ENCODE peak calls at places on chromosomes 13 and 19, in ten cellular contexts. One of them, this sample, is unnamed. For H3K4me1, the result is how much of the 10 kb centered on the place peaks cover.

GRCh38 chr13:32191452-32191998 is 123.6 kb downstream of the ZAR1L start:
- DNase-seq in cardiac muscle cell: no peak
- DNase-seq in Panc1: no peak
- DNase-seq in body of pancreas: no peak
- DNase-seq in RWPE2: no peak
- DNase-seq in CD8-positive, alpha-beta T cell: no peak
- DNase-seq in naive thymus-derived CD4-positive, alpha-beta T cell: no peak
- DNase-seq in effector memory CD4-positive, alpha-beta T cell: no peak
- DNase-seq in IMR-90: no peak
- DNase-seq in heart left ventricle: no peak
- DNase-seq in this sample: no peak

GRCh38 chr13:45718063-45718462 is 15.9 kb downstream of the CBY2 start:
- DNase-seq in cardiac muscle cell: peak
- DNase-seq in Panc1: no peak
- DNase-seq in body of pancreas: no peak
- DNase-seq in RWPE2: no peak
- DNase-seq in CD8-positive, alpha-beta T cell: no peak
- DNase-seq in naive thymus-derived CD4-positive, alpha-beta T cell: peak
- DNase-seq in effector memory CD4-positive, alpha-beta T cell: no peak
- DNase-seq in IMR-90: peak
- DNase-seq in heart left ventricle: no peak
- DNase-seq in this sample: peak

GRCh38 chr19:58395220-58395978 is at the start of gene RNF225:
- DNase-seq in cardiac muscle cell: no peak
- DNase-seq in Panc1: no peak
- DNase-seq in body of pancreas: peak
- DNase-seq in RWPE2: peak
- DNase-seq in CD8-positive, alpha-beta T cell: no peak
- DNase-seq in naive thymus-derived CD4-positive, alpha-beta T cell: no peak
- DNase-seq in effector memory CD4-positive, alpha-beta T cell: no peak
- DNase-seq in IMR-90: no peak
- DNase-seq in heart left ventricle: no peak
- DNase-seq in this sample: no peak

GRCh38 chr19:29542776-29543175 is 17.0 kb downstream of the VSTM2B start:
- DNase-seq in cardiac muscle cell: no peak
- DNase-seq in Panc1: no peak
- DNase-seq in body of pancreas: no peak
- DNase-seq in RWPE2: no peak
- DNase-seq in CD8-positive, alpha-beta T cell: no peak
- DNase-seq in naive thymus-derived CD4-positive, alpha-beta T cell: no peak
- DNase-seq in effector memory CD4-positive, alpha-beta T cell: no peak
- DNase-seq in IMR-90: no peak
- DNase-seq in heart left ventricle: no peak
- DNase-seq in this sample: no peak

GRCh38 chr19:2575734-2576481 is 100.0 kb downstream of the GADD45B start:
- DNase-seq in cardiac muscle cell: no peak
- DNase-seq in Panc1: no peak
- DNase-seq in body of pancreas: peak
- DNase-seq in RWPE2: no peak
- DNase-seq in CD8-positive, alpha-beta T cell: no peak
- DNase-seq in naive thymus-derived CD4-positive, alpha-beta T cell: no peak
- DNase-seq in effector memory CD4-positive, alpha-beta T cell: no peak
- DNase-seq in IMR-90: peak
- DNase-seq in heart left ventricle: peak
- DNase-seq in this sample: no peak

GRCh38 chr19:1981253-1981652 is 34.3 kb downstream of the BTBD2 start:
- DNase-seq in cardiac muscle cell: no peak
- DNase-seq in Panc1: no peak
- DNase-seq in body of pancreas: no peak
- DNase-seq in RWPE2: no peak
- DNase-seq in CD8-positive, alpha-beta T cell: no peak
- DNase-seq in naive thymus-derived CD4-positive, alpha-beta T cell: no peak
- DNase-seq in effector memory CD4-positive, alpha-beta T cell: no peak
- DNase-seq in IMR-90: no peak
- DNase-seq in heart left ventricle: no peak
- DNase-seq in this sample: no peak

GRCh38 chr19:3586124-3586626 is 897 bp downstream of the GIPC3 start:
- DNase-seq in cardiac muscle cell: peak
- DNase-seq in Panc1: no peak
- DNase-seq in body of pancreas: no peak
- DNase-seq in RWPE2: no peak
- DNase-seq in CD8-positive, alpha-beta T cell: peak
- DNase-seq in naive thymus-derived CD4-positive, alpha-beta T cell: peak
- DNase-seq in effector memory CD4-positive, alpha-beta T cell: no peak
- DNase-seq in IMR-90: no peak
- DNase-seq in heart left ventricle: no peak
- DNase-seq in this sample: peak

GRCh38 chr19:48216933-48217332 is 38.8 kb downstream of the CARD8 start:
- DNase-seq in cardiac muscle cell: no peak
- DNase-seq in Panc1: no peak
- DNase-seq in body of pancreas: no peak
- DNase-seq in RWPE2: no peak
- DNase-seq in CD8-positive, alpha-beta T cell: no peak
- DNase-seq in naive thymus-derived CD4-positive, alpha-beta T cell: no peak
- DNase-seq in effector memory CD4-positive, alpha-beta T cell: no peak
- DNase-seq in IMR-90: no peak
- DNase-seq in heart left ventricle: no peak
- DNase-seq in this sample: no peak

GRCh38 chr19:38650911-38651584 is 3.6 kb downstream of the ACTN4 start:
- DNase-seq in cardiac muscle cell: no peak
- DNase-seq in Panc1: peak
- DNase-seq in body of pancreas: no peak
- DNase-seq in RWPE2: no peak
- DNase-seq in CD8-positive, alpha-beta T cell: no peak
- DNase-seq in naive thymus-derived CD4-positive, alpha-beta T cell: no peak
- DNase-seq in effector memory CD4-positive, alpha-beta T cell: no peak
- DNase-seq in IMR-90: peak
- DNase-seq in heart left ventricle: peak
- DNase-seq in this sample: no peak

GRCh38 chr19:53308339-53308811 is 25.2 kb upstream of the ZNF845 start:
- DNase-seq in cardiac muscle cell: peak
- DNase-seq in Panc1: no peak
- DNase-seq in body of pancreas: peak
- DNase-seq in RWPE2: no peak
- DNase-seq in CD8-positive, alpha-beta T cell: no peak
- DNase-seq in naive thymus-derived CD4-positive, alpha-beta T cell: no peak
- DNase-seq in effector memory CD4-positive, alpha-beta T cell: no peak
- DNase-seq in IMR-90: no peak
- DNase-seq in heart left ventricle: no peak
- DNase-seq in this sample: no peak

GRCh38 chr13:53217221-53217620 is 188.6 kb downstream of the OLFM4 start:
- DNase-seq in cardiac muscle cell: no peak
- DNase-seq in Panc1: no peak
- DNase-seq in body of pancreas: no peak
- DNase-seq in RWPE2: no peak
- DNase-seq in CD8-positive, alpha-beta T cell: no peak
- DNase-seq in naive thymus-derived CD4-positive, alpha-beta T cell: no peak
- DNase-seq in effector memory CD4-positive, alpha-beta T cell: no peak
- DNase-seq in IMR-90: no peak
- DNase-seq in heart left ventricle: no peak
- DNase-seq in this sample: no peak

GRCh38 chr13:53216767-53217166 is 188.2 kb downstream of the OLFM4 start:
- DNase-seq in cardiac muscle cell: no peak
- DNase-seq in Panc1: no peak
- DNase-seq in body of pancreas: no peak
- DNase-seq in RWPE2: no peak
- DNase-seq in CD8-positive, alpha-beta T cell: no peak
- DNase-seq in naive thymus-derived CD4-positive, alpha-beta T cell: no peak
- DNase-seq in effector memory CD4-positive, alpha-beta T cell: no peak
- DNase-seq in IMR-90: no peak
- DNase-seq in heart left ventricle: no peak
- DNase-seq in this sample: no peak
- H3K27ac ChIP-seq in cardiac muscle cell: no peak
- H3K27ac ChIP-seq in Panc1: no peak
- H3K27ac ChIP-seq in body of pancreas: no peak
- H3K27ac ChIP-seq in RWPE2: no peak
- H3K27ac ChIP-seq in CD8-positive, alpha-beta T cell: no peak
- H3K27ac ChIP-seq in naive thymus-derived CD4-positive, alpha-beta T cell: no peak
- H3K27ac ChIP-seq in effector memory CD4-positive, alpha-beta T cell: no peak
- H3K27ac ChIP-seq in IMR-90: no peak
- H3K27ac ChIP-seq in heart left ventricle: no peak
- H3K27ac ChIP-seq in this sample: no peak

GRCh38 chr13:41019027-41019487 is at the start of gene ELF1:
- DNase-seq in cardiac muscle cell: no peak
- DNase-seq in Panc1: no peak
- DNase-seq in body of pancreas: peak
- DNase-seq in RWPE2: no peak
- DNase-seq in CD8-positive, alpha-beta T cell: peak
- DNase-seq in naive thymus-derived CD4-positive, alpha-beta T cell: peak
- DNase-seq in effector memory CD4-positive, alpha-beta T cell: peak
- DNase-seq in IMR-90: peak
- DNase-seq in heart left ventricle: no peak
- DNase-seq in this sample: peak

GRCh38 chr13:41017153-41017552 is 2.0 kb downstream of the ELF1 start:
- DNase-seq in cardiac muscle cell: no peak
- DNase-seq in Panc1: no peak
- DNase-seq in body of pancreas: peak
- DNase-seq in RWPE2: no peak
- DNase-seq in CD8-positive, alpha-beta T cell: no peak
- DNase-seq in naive thymus-derived CD4-positive, alpha-beta T cell: no peak
- DNase-seq in effector memory CD4-positive, alpha-beta T cell: peak
- DNase-seq in IMR-90: no peak
- DNase-seq in heart left ventricle: no peak
- DNase-seq in this sample: peak

GRCh38 chr13:41019578-41020347 is 647 bp upstream of the ELF1 start:
- DNase-seq in cardiac muscle cell: no peak
- DNase-seq in Panc1: no peak
- DNase-seq in body of pancreas: peak
- DNase-seq in RWPE2: no peak
- DNase-seq in CD8-positive, alpha-beta T cell: no peak
- DNase-seq in naive thymus-derived CD4-positive, alpha-beta T cell: no peak
- DNase-seq in effector memory CD4-positive, alpha-beta T cell: no peak
- DNase-seq in IMR-90: no peak
- DNase-seq in heart left ventricle: no peak
- DNase-seq in this sample: no peak

GRCh38 chr13:41018583-41018909 is 570 bp downstream of the ELF1 start:
- DNase-seq in cardiac muscle cell: no peak
- DNase-seq in Panc1: no peak
- DNase-seq in body of pancreas: no peak
- DNase-seq in RWPE2: no peak
- DNase-seq in CD8-positive, alpha-beta T cell: no peak
- DNase-seq in naive thymus-derived CD4-positive, alpha-beta T cell: no peak
- DNase-seq in effector memory CD4-positive, alpha-beta T cell: no peak
- DNase-seq in IMR-90: no peak
- DNase-seq in heart left ventricle: no peak
- DNase-seq in this sample: no peak

GRCh38 chr13:41017744-41018582 is 1.2 kb downstream of the ELF1 start:
- DNase-seq in cardiac muscle cell: no peak
- DNase-seq in Panc1: no peak
- DNase-seq in body of pancreas: no peak
- DNase-seq in RWPE2: no peak
- DNase-seq in CD8-positive, alpha-beta T cell: no peak
- DNase-seq in naive thymus-derived CD4-positive, alpha-beta T cell: no peak
- DNase-seq in effector memory CD4-positive, alpha-beta T cell: no peak
- DNase-seq in IMR-90: peak
- DNase-seq in heart left ventricle: no peak
- DNase-seq in this sample: no peak
- H3K4me1 ChIP-seq in cardiac muscle cell: under half
- H3K4me1 ChIP-seq in Panc1: under half
- H3K4me1 ChIP-seq in body of pancreas: half or more
- H3K4me1 ChIP-seq in RWPE2: under half
- H3K4me1 ChIP-seq in CD8-positive, alpha-beta T cell: under half
- H3K4me1 ChIP-seq in naive thymus-derived CD4-positive, alpha-beta T cell: under half
- H3K4me1 ChIP-seq in effector memory CD4-positive, alpha-beta T cell: under half
- H3K4me1 ChIP-seq in IMR-90: under half
- H3K4me1 ChIP-seq in heart left ventricle: half or more
- H3K4me1 ChIP-seq in this sample: under half

DNA sequence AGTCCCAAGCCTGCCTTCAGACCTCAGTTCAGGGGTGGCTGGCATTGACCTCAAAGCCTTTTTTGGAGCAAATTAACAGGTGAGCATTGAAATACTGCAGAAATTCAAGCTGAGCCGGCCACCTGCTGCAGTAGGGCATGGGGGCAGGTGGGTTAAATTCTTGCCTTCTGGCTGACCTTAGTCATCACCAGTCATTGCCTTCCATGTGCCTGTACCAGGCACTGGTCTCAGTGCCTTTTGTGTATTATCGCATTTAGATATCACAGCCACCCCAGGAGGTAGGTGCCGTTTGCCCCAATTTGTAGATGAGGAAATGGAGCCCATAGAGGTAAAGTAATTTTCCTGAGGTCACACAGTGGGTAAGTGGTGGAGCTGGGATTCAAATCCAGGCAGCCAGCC is 7.2 kb downstream of the PPP1R37 start:
- DNase-seq in cardiac muscle cell: no peak
- DNase-seq in Panc1: no peak
- DNase-seq in body of pancreas: no peak
- DNase-seq in RWPE2: no peak
- DNase-seq in CD8-positive, alpha-beta T cell: no peak
- DNase-seq in naive thymus-derived CD4-positive, alpha-beta T cell: no peak
- DNase-seq in effector memory CD4-positive, alpha-beta T cell: no peak
- DNase-seq in IMR-90: no peak
- DNase-seq in heart left ventricle: no peak
- DNase-seq in this sample: no peak
- H3K4me3 ChIP-seq in cardiac muscle cell: no peak
- H3K4me3 ChIP-seq in Panc1: no peak
- H3K4me3 ChIP-seq in body of pancreas: no peak
- H3K4me3 ChIP-seq in RWPE2: no peak
- H3K4me3 ChIP-seq in CD8-positive, alpha-beta T cell: no peak
- H3K4me3 ChIP-seq in naive thymus-derived CD4-positive, alpha-beta T cell: no peak
- H3K4me3 ChIP-seq in effector memory CD4-positive, alpha-beta T cell: no peak
- H3K4me3 ChIP-seq in IMR-90: no peak
- H3K4me3 ChIP-seq in heart left ventricle: no peak
- H3K4me3 ChIP-seq in this sample: no peak

GRCh38 chr13:100674363-100674847 is at the start of gene TMTC4:
- DNase-seq in cardiac muscle cell: peak
- DNase-seq in Panc1: no peak
- DNase-seq in body of pancreas: no peak
- DNase-seq in RWPE2: no peak
- DNase-seq in CD8-positive, alpha-beta T cell: no peak
- DNase-seq in naive thymus-derived CD4-positive, alpha-beta T cell: no peak
- DNase-seq in effector memory CD4-positive, alpha-beta T cell: no peak
- DNase-seq in IMR-90: no peak
- DNase-seq in heart left ventricle: no peak
- DNase-seq in this sample: no peak

GRCh38 chr13:100675660-100676129 is 1.1 kb upstream of the TMTC4 start:
- DNase-seq in cardiac muscle cell: no peak
- DNase-seq in Panc1: no peak
- DNase-seq in body of pancreas: no peak
- DNase-seq in RWPE2: no peak
- DNase-seq in CD8-positive, alpha-beta T cell: no peak
- DNase-seq in naive thymus-derived CD4-positive, alpha-beta T cell: no peak
- DNase-seq in effector memory CD4-positive, alpha-beta T cell: no peak
- DNase-seq in IMR-90: no peak
- DNase-seq in heart left ventricle: no peak
- DNase-seq in this sample: no peak

GRCh38 chr13:100673376-100673830 is 1.2 kb downstream of the TMTC4 start:
- DNase-seq in cardiac muscle cell: peak
- DNase-seq in Panc1: no peak
- DNase-seq in body of pancreas: peak
- DNase-seq in RWPE2: no peak
- DNase-seq in CD8-positive, alpha-beta T cell: no peak
- DNase-seq in naive thymus-derived CD4-positive, alpha-beta T cell: no peak
- DNase-seq in effector memory CD4-positive, alpha-beta T cell: no peak
- DNase-seq in IMR-90: no peak
- DNase-seq in heart left ventricle: no peak
- DNase-seq in this sample: no peak

GRCh38 chr13:100673831-100674362 is 698 bp downstream of the TMTC4 start:
- DNase-seq in cardiac muscle cell: no peak
- DNase-seq in Panc1: no peak
- DNase-seq in body of pancreas: peak
- DNase-seq in RWPE2: no peak
- DNase-seq in CD8-positive, alpha-beta T cell: peak
- DNase-seq in naive thymus-derived CD4-positive, alpha-beta T cell: peak
- DNase-seq in effector memory CD4-positive, alpha-beta T cell: peak
- DNase-seq in IMR-90: peak
- DNase-seq in heart left ventricle: peak
- DNase-seq in this sample: peak

GRCh38 chr13:100674848-100675659 is 459 bp upstream of the TMTC4 start:
- DNase-seq in cardiac muscle cell: peak
- DNase-seq in Panc1: peak
- DNase-seq in body of pancreas: peak
- DNase-seq in RWPE2: peak
- DNase-seq in CD8-positive, alpha-beta T cell: peak
- DNase-seq in naive thymus-derived CD4-positive, alpha-beta T cell: peak
- DNase-seq in effector memory CD4-positive, alpha-beta T cell: peak
- DNase-seq in IMR-90: peak
- DNase-seq in heart left ventricle: peak
- DNase-seq in this sample: peak
- H3K27ac ChIP-seq in cardiac muscle cell: peak
- H3K27ac ChIP-seq in Panc1: peak
- H3K27ac ChIP-seq in body of pancreas: peak
- H3K27ac ChIP-seq in RWPE2: peak
- H3K27ac ChIP-seq in CD8-positive, alpha-beta T cell: peak
- H3K27ac ChIP-seq in naive thymus-derived CD4-positive, alpha-beta T cell: peak
- H3K27ac ChIP-seq in effector memory CD4-positive, alpha-beta T cell: peak
- H3K27ac ChIP-seq in IMR-90: peak
- H3K27ac ChIP-seq in heart left ventricle: peak
- H3K27ac ChIP-seq in this sample: peak